ENCODE peak calls at places on chromosomes 4 and X, in seven cellular contexts. D is activated naive CD8-positive, alpha-beta T cell treated with anti-CD3 and anti-CD28 coated beads, Interleukin-2, amount 10 ng/mL, durations not matched to agents 7 days and 5 days; J is cardiac fibroblast; U is GM10248; H is stimulated activated CD8-positive, alpha-beta memory T cell treated with anti-CD3 and anti-CD28 coated beads, Interleukin-4, amount 100 ng/mL, for 24 hours; X is progenitor cell of endocrine pancreas; E is stimulated activated CD4-positive, alpha-beta T cell treated with anti-CD3 and anti-CD28 coated beads, Interleukin-15, amount 100 ng/mL, for 1 hour. N is an unnamed sample.

GRCh38 chr4:89469930-89470375 is 162.4 kb upstream of the GPRIN3 start:
- DNase-seq in D (no peak), J (peak), U (no peak), H (no peak), X (no peak), E (no peak), N (no peak)

GRCh38 chrX:88828011-88828410 is 81.0 kb downstream of the CPXCR1 start:
- DNase-seq in D (no peak), J (no peak), U (no peak), H (no peak), X (no peak), E (no peak), N (no peak)

GRCh38 chrX:106802388-106803275 is at the start of gene TBC1D8B:
- DNase-seq in D (peak), J (peak), U (peak), H (no peak), X (peak), E (no peak), N (peak)

GRCh38 chrX:153769158-153769864 is 5.3 kb downstream of the PLXNB3 start:
- DNase-seq in D (no peak), J (no peak), U (no peak), H (no peak), X (no peak), E (no peak), N (no peak)

GRCh38 chr4:150145950-150146340 is 67.7 kb downstream of the DCLK2 start:
- DNase-seq in D (no peak), J (no peak), U (no peak), H (no peak), X (no peak), E (no peak), N (no peak)

GRCh38 chr4:132548463-132548862 is 600.6 kb upstream of the PCDH10 start:
- DNase-seq in D (no peak), J (no peak), U (no peak), H (no peak), X (no peak), E (no peak), N (no peak)

GRCh38 chr4:130131536-130131935 is 1035.6 kb downstream of the C4orf33 start:
- DNase-seq in D (no peak), J (no peak), U (no peak), H (no peak), X (no peak), E (no peak), N (no peak)

GRCh38 chrX:73127700-73128241 is 48.5 kb upstream of the PABPC1L2A start:
- DNase-seq in D (peak), J (no peak), U (no peak), H (no peak), X (no peak), E (no peak), N (no peak)

GRCh38 chrX:2928583-2929434 is at the start of gene ARSD:
- DNase-seq in D (peak), J (peak), U (no peak), H (peak), X (peak), E (no peak), N (peak)